ENCODE peak calls at places on chromosome 21, in four cellular contexts. One of them, this sample, is unnamed. For H3K36me3, the result is how much of the 10 kb centered on the place peaks cover.

GRCh38 chr21:37496972-37497371 is 130.4 kb downstream of the DYRK1A start:
- DNase-seq in stomach: no peak
- DNase-seq in upper lobe of left lung: no peak
- DNase-seq in transverse colon: no peak
- DNase-seq in this sample: no peak

GRCh38 chr21:42515708-42516502 is 2.3 kb downstream of the SLC37A1 start:
- DNase-seq in upper lobe of left lung: no peak
- DNase-seq in transverse colon: peak
- DNase-seq in stomach: no peak
- DNase-seq in this sample: no peak

GRCh38 chr21:46122241-46122671 is 24.3 kb downstream of the COL6A2 start:
- DNase-seq in transverse colon: peak
- DNase-seq in upper lobe of left lung: no peak
- DNase-seq in stomach: peak
- DNase-seq in this sample: peak

GRCh38 chr21:41597811-41598231 is 89.9 kb upstream of the TMPRSS2 start:
- DNase-seq in upper lobe of left lung: no peak
- DNase-seq in stomach: no peak
- DNase-seq in transverse colon: no peak
- DNase-seq in this sample: peak

GRCh38 chr21:38675450-38675849 is 130.3 kb upstream of the ETS2 start:
- DNase-seq in stomach: no peak
- DNase-seq in transverse colon: no peak
- DNase-seq in upper lobe of left lung: peak
- DNase-seq in this sample: no peak

GRCh38 chr21:32182449-32182848 is 96.4 kb downstream of the MIS18A start:
- DNase-seq in transverse colon: no peak
- DNase-seq in stomach: no peak
- DNase-seq in upper lobe of left lung: no peak
- DNase-seq in this sample: no peak

GRCh38 chr21:36909901-36910561 is 56.4 kb downstream of the HLCS start:
- DNase-seq in transverse colon: no peak
- DNase-seq in upper lobe of left lung: no peak
- DNase-seq in stomach: no peak
- DNase-seq in this sample: no peak

GRCh38 chr21:39952265-39952664 is 85.0 kb downstream of the PCP4 start:
- DNase-seq in transverse colon: no peak
- DNase-seq in stomach: no peak
- DNase-seq in upper lobe of left lung: no peak
- DNase-seq in this sample: no peak

GRCh38 chr21:41656946-41657525 is 109.8 kb downstream of the RIPK4 start:
- DNase-seq in stomach: no peak
- DNase-seq in upper lobe of left lung: no peak
- DNase-seq in transverse colon: no peak
- DNase-seq in this sample: no peak

GRCh38 chr21:17438642-17439041 is 74.2 kb upstream of the CXADR start:
- DNase-seq in stomach: no peak
- DNase-seq in transverse colon: no peak
- DNase-seq in upper lobe of left lung: no peak
- DNase-seq in this sample: no peak

GRCh38 chr21:43276811-43277210 is 108.0 kb downstream of the CRYAA start:
- DNase-seq in stomach: no peak
- DNase-seq in transverse colon: no peak
- DNase-seq in upper lobe of left lung: peak
- DNase-seq in this sample: no peak

GRCh38 chr21:36707763-36708511 is 9.0 kb downstream of the SIM2 start:
- DNase-seq in transverse colon: no peak
- DNase-seq in stomach: no peak
- DNase-seq in upper lobe of left lung: peak
- DNase-seq in this sample: no peak

GRCh38 chr21:32524010-32524719 is 61.2 kb downstream of the TCP10L start:
- DNase-seq in stomach: no peak
- DNase-seq in upper lobe of left lung: no peak
- DNase-seq in transverse colon: no peak
- DNase-seq in this sample: no peak

GRCh38 chr21:36422279-36423098 is 37.3 kb downstream of the CHAF1B start:
- DNase-seq in transverse colon: peak
- DNase-seq in stomach: peak
- DNase-seq in upper lobe of left lung: no peak
- DNase-seq in this sample: no peak

GRCh38 chr21:27581168-27581567 is 614.3 kb upstream of the ADAMTS5 start:
- DNase-seq in stomach: no peak
- DNase-seq in upper lobe of left lung: no peak
- DNase-seq in transverse colon: no peak
- DNase-seq in this sample: no peak

GRCh38 chr21:38925923-38926322 is 120.2 kb downstream of the ETS2 start:
- DNase-seq in stomach: peak
- DNase-seq in transverse colon: peak
- DNase-seq in upper lobe of left lung: no peak
- DNase-seq in this sample: peak

GRCh38 chr21:27246741-27247140 is 279.9 kb upstream of the ADAMTS5 start:
- DNase-seq in stomach: no peak
- DNase-seq in upper lobe of left lung: no peak
- DNase-seq in transverse colon: no peak
- DNase-seq in this sample: no peak

GRCh38 chr21:44907966-44908364 is 12.7 kb downstream of the ITGB2 start:
- DNase-seq in transverse colon: no peak
- DNase-seq in upper lobe of left lung: peak
- DNase-seq in stomach: no peak
- DNase-seq in this sample: no peak

GRCh38 chr21:44905725-44906084 is 15.0 kb downstream of the ITGB2 start:
- DNase-seq in stomach: no peak
- DNase-seq in upper lobe of left lung: no peak
- DNase-seq in transverse colon: no peak
- DNase-seq in this sample: no peak

GRCh38 chr21:44908496-44908895 is 12.2 kb downstream of the ITGB2 start:
- DNase-seq in stomach: no peak
- DNase-seq in transverse colon: no peak
- DNase-seq in upper lobe of left lung: no peak
- DNase-seq in this sample: no peak

GRCh38 chr21:44908908-44909307 is 11.8 kb downstream of the ITGB2 start:
- DNase-seq in transverse colon: no peak
- DNase-seq in upper lobe of left lung: peak
- DNase-seq in stomach: no peak
- DNase-seq in this sample: no peak

GRCh38 chr21:44907225-44907965 is 13.3 kb downstream of the ITGB2 start:
- DNase-seq in stomach: no peak
- DNase-seq in transverse colon: no peak
- DNase-seq in upper lobe of left lung: peak
- DNase-seq in this sample: no peak
- H3K36me3 ChIP-seq in stomach: under half
- H3K36me3 ChIP-seq in transverse colon: under half
- H3K36me3 ChIP-seq in upper lobe of left lung: under half
- H3K36me3 ChIP-seq in this sample: under half

GRCh38 chr21:25424674-25425073 is 182.6 kb downstream of the MRPL39 start:
- DNase-seq in transverse colon: no peak
- DNase-seq in upper lobe of left lung: no peak
- DNase-seq in stomach: no peak
- DNase-seq in this sample: no peak

GRCh38 chr21:25425156-25425555 is 182.1 kb downstream of the MRPL39 start:
- DNase-seq in transverse colon: no peak
- DNase-seq in upper lobe of left lung: no peak
- DNase-seq in stomach: no peak
- DNase-seq in this sample: no peak

GRCh38 chr21:25422610-25423608 is 184.4 kb downstream of the MRPL39 start:
- DNase-seq in stomach: no peak
- DNase-seq in transverse colon: no peak
- DNase-seq in upper lobe of left lung: no peak
- DNase-seq in this sample: no peak

GRCh38 chr21:25426580-25426979 is 180.7 kb downstream of the MRPL39 start:
- DNase-seq in stomach: no peak
- DNase-seq in upper lobe of left lung: no peak
- DNase-seq in transverse colon: no peak
- DNase-seq in this sample: no peak

GRCh38 chr21:25424045-25424444 is 183.2 kb downstream of the MRPL39 start:
- DNase-seq in stomach: no peak
- DNase-seq in upper lobe of left lung: no peak
- DNase-seq in transverse colon: no peak
- DNase-seq in this sample: no peak
- TF ChIP-seq POLR2A in stomach: no peak
- TF ChIP-seq POLR2A in upper lobe of left lung: no peak
- TF ChIP-seq POLR2A in transverse colon: no peak
- TF ChIP-seq POLR2A in this sample: no peak

GRCh38 chr21:35346697-35347096 is 297.6 kb upstream of the RUNX1 start:
- DNase-seq in stomach: no peak
- DNase-seq in upper lobe of left lung: no peak
- DNase-seq in transverse colon: no peak
- DNase-seq in this sample: no peak
- TF ChIP-seq EP300 in stomach: no peak
- TF ChIP-seq EP300 in upper lobe of left lung: no peak
- TF ChIP-seq EP300 in transverse colon: no peak
- TF ChIP-seq EP300 in this sample: no peak

DNA sequence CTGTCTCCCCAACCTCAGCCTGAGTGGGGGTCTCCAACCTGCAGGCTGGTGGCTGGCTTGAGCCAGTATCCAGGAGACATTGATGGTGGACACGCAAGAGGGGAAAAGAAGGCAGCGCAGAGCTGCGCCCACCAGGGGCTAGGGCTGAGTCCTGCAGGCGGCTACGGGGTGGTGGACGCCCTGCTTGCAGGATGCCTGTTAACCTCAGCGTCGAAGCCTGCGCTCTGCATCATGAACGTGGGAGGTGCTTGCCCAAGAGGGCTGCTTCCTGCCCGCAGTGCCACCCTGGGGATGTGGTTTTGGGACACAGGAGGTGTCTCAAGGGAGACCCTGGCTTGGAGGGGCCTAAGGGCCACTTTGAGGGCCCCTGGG is 11.6 kb downstream of the CFAP410 start:
- DNase-seq in upper lobe of left lung: peak
- DNase-seq in stomach: no peak
- DNase-seq in transverse colon: no peak
- DNase-seq in this sample: no peak
- H3K36me3 ChIP-seq in upper lobe of left lung: under half
- H3K36me3 ChIP-seq in stomach: half or more
- H3K36me3 ChIP-seq in transverse colon: under half
- H3K36me3 ChIP-seq in this sample: under half

DNA sequence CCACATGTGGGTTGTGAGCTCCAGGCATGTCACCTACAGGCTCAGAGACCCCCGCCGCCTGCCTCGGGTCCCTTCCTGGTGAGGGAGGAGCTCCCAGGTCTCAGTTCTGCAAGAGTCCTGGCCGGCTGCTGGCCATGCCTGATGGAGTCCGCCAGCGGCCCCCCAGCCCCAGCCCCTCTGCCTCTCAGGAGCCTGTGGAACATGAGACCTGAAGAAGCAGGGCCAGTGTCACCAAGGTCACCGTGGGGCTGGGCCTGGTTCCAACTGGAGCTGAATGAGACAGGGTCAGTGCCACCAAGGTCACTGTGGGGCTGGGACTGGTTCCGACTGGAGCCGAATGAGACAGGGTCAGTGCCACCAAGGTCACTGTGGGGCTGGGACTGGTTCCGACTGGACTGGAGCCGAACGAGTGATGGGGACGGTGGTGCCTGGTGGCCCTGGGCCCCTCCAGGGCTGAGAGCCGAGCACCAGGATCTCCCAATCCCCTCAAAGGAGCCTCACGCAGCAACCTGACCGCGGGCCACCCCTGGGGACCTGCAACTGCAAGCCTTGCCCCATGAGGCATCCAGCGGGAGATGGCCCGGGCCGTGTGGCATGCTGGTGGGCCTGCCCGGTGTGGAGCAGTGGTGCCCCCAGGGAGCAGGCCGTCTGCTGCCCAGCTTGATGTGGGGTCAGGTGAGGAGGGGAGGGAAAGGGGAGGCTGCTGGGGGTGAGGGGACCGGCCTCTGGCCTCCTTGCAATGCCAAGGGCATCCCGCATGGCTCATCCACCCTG is 14.5 kb upstream of the PTTG1IP start:
- DNase-seq in upper lobe of left lung: peak
- DNase-seq in stomach: no peak
- DNase-seq in transverse colon: no peak
- DNase-seq in this sample: no peak
- TF ChIP-seq POLR2A in upper lobe of left lung: no peak
- TF ChIP-seq POLR2A in stomach: no peak
- TF ChIP-seq POLR2A in transverse colon: no peak
- TF ChIP-seq POLR2A in this sample: no peak